ENCODE peak calls at places on chromosomes 6 and 20, in seven cellular contexts. K is left lung, H is GM23338, U is WTC11, X is foreskin keratinocyte, P is nephron progenitor cell, N is fibroblast of the aortic adventitia. W is an unnamed sample.

GRCh38 chr20:57007171-57007540 is 259.3 kb downstream of the BMP7 start:
- DNase-seq in K (no peak), H (no peak), U (no peak), X (no peak), N (no peak), P (no peak), W (no peak)

GRCh38 chr6:14505391-14505790 is 387.8 kb downstream of the CD83 start:
- DNase-seq in N (no peak), U (no peak), X (no peak), P (peak), H (no peak), K (no peak), W (no peak)

GRCh38 chr20:50772418-50773185 is 22.3 kb upstream of the BCAS4 start:
- DNase-seq in K (no peak), X (no peak), P (no peak), U (no peak), N (no peak), H (no peak), W (no peak)

GRCh38 chr6:160198577-160199211 is 59.9 kb downstream of the SLC22A2 start:
- DNase-seq in X (no peak), N (peak), H (no peak), U (no peak), P (no peak), K (no peak), W (no peak)

GRCh38 chr6:121503633-121504032 is 68.2 kb downstream of the GJA1 start:
- DNase-seq in H (no peak), X (no peak), P (no peak), U (no peak), K (no peak), N (peak), W (no peak)

GRCh38 chr20:20391766-20392165 is 23.9 kb downstream of the INSM1 start:
- DNase-seq in H (no peak), X (no peak), U (no peak), N (no peak), K (no peak), P (no peak), W (no peak)

GRCh38 chr6:88983532-88983931 is 20.1 kb upstream of the RNGTT start:
- DNase-seq in K (no peak), P (peak), U (peak), H (peak), N (peak), X (no peak), W (peak)

GRCh38 chr6:9205645-9206044 is 770.3 kb upstream of the SLC35B3 start:
- DNase-seq in N (no peak), K (no peak), X (no peak), U (no peak), H (no peak), P (no peak), W (no peak)

GRCh38 chr20:64005394-64005793 is 24.5 kb downstream of the PRPF6 start:
- DNase-seq in H (no peak), P (no peak), K (no peak), U (no peak), N (no peak), X (no peak), W (no peak)

GRCh38 chr6:24458937-24459336 is 30.4 kb downstream of the GPLD1 start:
- DNase-seq in P (no peak), X (peak), N (no peak), U (no peak), K (no peak), H (no peak), W (no peak)

GRCh38 chr20:431012-431904 is 23.2 kb downstream of the RBCK1 start:
- DNase-seq in U (peak), X (no peak), H (peak), K (no peak), P (peak), N (peak), W (peak)

GRCh38 chr6:37481793-37482192 is 17.9 kb downstream of the CCDC167 start:
- DNase-seq in H (no peak), P (peak), K (no peak), N (no peak), X (no peak), U (no peak), W (no peak)

GRCh38 chr6:26575494-26575939 is 21.2 kb upstream of the ABT1 start:
- DNase-seq in U (peak), K (no peak), X (peak), P (no peak), H (peak), N (peak), W (no peak)

GRCh38 chr6:40822619-40823018 is 216.4 kb downstream of the UNC5CL start:
- DNase-seq in N (no peak), H (no peak), U (no peak), X (peak), K (no peak), P (no peak), W (no peak)

GRCh38 chr6:85551264-85551663 is 42.4 kb downstream of the SNX14 start:
- DNase-seq in N (no peak), U (no peak), H (peak), X (no peak), K (no peak), P (no peak), W (no peak)

GRCh38 chr20:32343438-32343837 is 14.7 kb upstream of the ASXL1 start:
- DNase-seq in K (no peak), H (no peak), U (no peak), P (no peak), N (peak), X (peak), W (no peak)

GRCh38 chr6:160420969-160421556 is 72.9 kb downstream of the SLC22A3 start:
- DNase-seq in H (no peak), K (no peak), N (peak), P (no peak), X (peak), U (no peak), W (no peak)

GRCh38 chr6:159110013-159110412 is 59.2 kb upstream of the FNDC1 start:
- DNase-seq in U (peak), H (peak), P (peak), N (peak), X (peak), K (no peak), W (peak)

GRCh38 chr20:52426856-52427255 is 235.3 kb upstream of the ZFP64 start:
- DNase-seq in N (no peak), X (peak), K (no peak), H (no peak), U (no peak), P (no peak), W (no peak)

GRCh38 chr20:59705651-59706101 is 101.3 kb downstream of the PHACTR3 start:
- DNase-seq in N (no peak), H (peak), K (no peak), P (no peak), X (no peak), U (no peak), W (no peak)

GRCh38 chr6:155188707-155189496 is 74.9 kb upstream of the CLDN20 start:
- DNase-seq in K (no peak), H (no peak), X (peak), P (no peak), U (no peak), N (peak), W (no peak)

GRCh38 chr6:36118550-36119107 is 11.7 kb upstream of the MAPK13 start:
- DNase-seq in X (no peak), P (no peak), K (peak), U (no peak), N (no peak), H (no peak), W (no peak)

GRCh38 chr20:57576942-57577550 is 16.1 kb downstream of the PCK1 start:
- DNase-seq in P (no peak), X (no peak), K (no peak), H (no peak), U (no peak), N (no peak), W (no peak)

GRCh38 chr6:23654745-23655144 is 471.3 kb upstream of the NRSN1 start:
- DNase-seq in N (no peak), U (no peak), H (no peak), X (no peak), P (no peak), K (no peak), W (no peak)

GRCh38 chr6:7216941-7217621 is 95.9 kb downstream of the SSR1 start:
- DNase-seq in U (no peak), X (peak), P (no peak), H (peak), N (no peak), K (no peak), W (no peak)

GRCh38 chr6:123519191-123519510 is 117.6 kb downstream of the TRDN start:
- DNase-seq in N (peak), P (no peak), U (no peak), X (no peak), H (no peak), K (no peak), W (no peak)

GRCh38 chr20:51382986-51383821 is 159.3 kb downstream of the NFATC2 start:
- DNase-seq in X (no peak), N (no peak), U (no peak), K (peak), H (no peak), P (peak), W (no peak)

GRCh38 chr6:108903796-108904195 is 55.6 kb downstream of the ARMC2 start:
- DNase-seq in H (no peak), P (no peak), N (no peak), K (no peak), X (no peak), U (no peak), W (no peak)

DNA sequence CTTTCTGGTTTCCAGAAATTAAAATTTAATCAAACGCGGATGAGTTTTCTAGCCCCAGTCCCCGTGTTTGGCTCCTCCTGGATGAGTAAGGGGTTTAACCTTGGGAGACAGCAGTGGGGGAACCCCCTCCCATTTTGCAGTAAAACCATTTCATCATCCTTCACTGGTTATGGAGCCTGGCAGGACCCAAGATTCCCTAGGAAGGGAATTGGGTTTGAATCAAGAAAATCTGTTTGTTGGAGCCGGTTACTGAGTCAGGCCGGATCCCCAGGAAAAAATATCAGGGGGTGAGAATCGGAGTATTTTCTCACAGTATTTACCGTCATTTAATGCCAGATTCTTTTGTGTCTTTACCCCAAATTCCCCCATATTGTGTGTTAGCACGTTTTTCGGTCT is 769 bp downstream of the YWHAB start:
- DNase-seq in K (no peak), U (no peak), X (no peak), H (peak), P (no peak), N (no peak), W (no peak)
- TF ChIP-seq CTCF in K (no peak), U (no peak), X (no peak), H (no peak), P (no peak), N (no peak), W (no peak)

GRCh38 chr6:44630125-44631028 is 242.9 kb downstream of the CDC5L start:
- DNase-seq in X (peak), H (peak), K (no peak), U (peak), P (peak), N (peak), W (peak)
- TF ChIP-seq CTCF in X (peak), H (peak), K (peak), U (peak), P (peak), N (peak), W (peak)

GRCh38 chr6:138036111-138036510 is 71.1 kb downstream of the PERP start:
- DNase-seq in X (peak), H (peak), K (no peak), N (no peak), P (no peak), U (peak), W (no peak)
- TF ChIP-seq CTCF in X (peak), H (peak), K (no peak), N (no peak), P (no peak), U (no peak), W (no peak)

DNA sequence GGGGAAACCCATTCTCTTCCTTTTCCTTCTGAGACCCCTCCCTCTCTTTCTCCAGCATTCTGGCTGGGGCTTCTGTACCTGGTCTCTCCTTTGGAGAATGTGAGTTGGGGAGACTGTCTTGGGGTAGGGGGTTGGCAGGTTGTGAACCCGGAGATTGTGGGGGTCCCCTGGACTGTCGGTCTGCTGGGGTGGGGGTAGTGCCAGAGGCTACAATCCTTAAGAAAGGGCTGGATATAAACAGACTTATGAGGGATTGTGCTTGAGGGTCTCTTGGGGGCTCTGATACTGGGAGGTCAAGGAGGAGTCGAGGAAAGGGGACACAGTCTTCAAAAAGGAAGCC is 2.4 kb downstream of the SPAG4 start:
- DNase-seq in K (no peak), N (no peak), H (no peak), P (no peak), U (no peak), X (no peak), W (no peak)
- TF ChIP-seq CTCF in K (no peak), N (no peak), H (no peak), P (no peak), U (no peak), X (no peak), W (no peak)

GRCh38 chr20:62689861-62690644 is 18.6 kb upstream of the NTSR1 start:
- DNase-seq in U (no peak), H (no peak), N (no peak), P (no peak), X (no peak), K (no peak), W (no peak)

GRCh38 chr20:62691485-62691884 is 17.2 kb upstream of the NTSR1 start:
- DNase-seq in X (no peak), H (no peak), U (no peak), P (no peak), K (no peak), N (no peak), W (no peak)

GRCh38 chr20:62688083-62688482 is 20.6 kb upstream of the NTSR1 start:
- DNase-seq in K (no peak), U (no peak), P (no peak), X (no peak), N (no peak), H (no peak), W (no peak)

GRCh38 chr20:62686869-62687830 is 21.5 kb upstream of the NTSR1 start:
- DNase-seq in P (no peak), N (no peak), U (no peak), X (peak), K (no peak), H (no peak), W (no peak)

GRCh38 chr20:62688855-62689460 is 19.7 kb upstream of the NTSR1 start:
- DNase-seq in U (no peak), P (no peak), N (no peak), H (no peak), K (no peak), X (no peak), W (no peak)
- TF ChIP-seq CTCF in U (no peak), P (peak), N (no peak), H (no peak), K (no peak), X (peak), W (peak)

W was measured in neural crest cell.